ENCODE peak calls at places on chromosomes 4 and X, in seven cellular contexts. K is psoas muscle, R is GM23338, S is neural progenitor cell, U is iPS DF 6.9, H is small intestine, G is left lung. Y is an unnamed sample.

GRCh38 chr4:114383721-114384120 is 214.9 kb upstream of the UGT8 start:
- DNase-seq in R (no peak), S (no peak), G (no peak), H (no peak), K (no peak), U (no peak), Y (no peak)

GRCh38 chrX:2243913-2244460 is 256.8 kb downstream of the DHRSX start:
- DNase-seq in G (no peak), S (no peak), K (no peak), R (no peak), H (peak; percentile 28), U (no peak), Y (no peak)

GRCh38 chr4:165779950-165780670 is 92.9 kb upstream of the TLL1 start:
- DNase-seq in K (no peak), U (no peak), H (no peak), R (no peak), S (no peak), G (no peak), Y (no peak)

GRCh38 chr4:82715731-82716617 is 82.6 kb downstream of the SCD5 start:
- DNase-seq in S (no peak), G (no peak), U (no peak), K (no peak), R (no peak), H (no peak), Y (no peak)

GRCh38 chr4:123587983-123588494 is 191.4 kb downstream of the SPRY1 start:
- DNase-seq in R (no peak), S (no peak), H (peak; percentile 92), G (no peak), U (no peak), K (peak; percentile 63), Y (no peak)

GRCh38 chrX:77446029-77446585 is 1.1 kb upstream of the FGF16 start:
- DNase-seq in S (peak; percentile 48), R (peak; percentile 54), G (peak; percentile 37), U (no peak), H (peak; percentile 11), K (peak; percentile 53), Y (peak; percentile 14)

GRCh38 chr4:83782591-83782990 is 246.7 kb downstream of the GPAT3 start:
- DNase-seq in K (no peak), S (no peak), G (no peak), H (no peak), R (no peak), U (no peak), Y (no peak)

GRCh38 chr4:13329963-13330362 is 154.2 kb downstream of the RAB28 start:
- DNase-seq in H (peak; percentile 11), K (no peak), U (no peak), S (no peak), G (no peak), R (no peak), Y (no peak)

GRCh38 chr4:181911420-181911819 is 331.8 kb upstream of the TENM3 start:
- DNase-seq in K (no peak), R (no peak), S (no peak), G (no peak), H (no peak), U (no peak), Y (no peak)

GRCh38 chr4:38788327-38788726 is 5.5 kb upstream of the TLR10 start:
- DNase-seq in S (no peak), R (no peak), U (no peak), K (no peak), H (no peak), G (no peak), Y (no peak)

GRCh38 chrX:31658360-31658759 is 586.5 kb upstream of the FTHL17 start:
- DNase-seq in K (no peak), R (peak; percentile 24), G (no peak), S (no peak), H (peak; percentile 21), U (no peak), Y (no peak)

GRCh38 chr4:26003072-26003471 is 89.1 kb downstream of the SMIM20 start:
- DNase-seq in S (no peak), K (no peak), R (no peak), U (no peak), G (no peak), H (no peak), Y (no peak)

GRCh38 chrX:15173411-15173810 is 96.5 kb downstream of the ASB9 start:
- DNase-seq in R (no peak), H (no peak), U (no peak), S (no peak), G (no peak), K (no peak), Y (no peak)

GRCh38 chrX:155747520-155747919 is 133.6 kb upstream of the VAMP7 start:
- DNase-seq in R (no peak), H (peak; percentile 83), S (no peak), G (no peak), K (peak; percentile 46), U (no peak), Y (peak; percentile 25)

GRCh38 chr4:41600243-41600642 is 62.3 kb downstream of the LIMCH1 start:
- DNase-seq in S (no peak), H (no peak), K (no peak), U (no peak), G (no peak), R (no peak), Y (no peak)

GRCh38 chr4:86641516-86642090 is 47.5 kb downstream of the PTPN13 start:
- DNase-seq in U (no peak), R (no peak), G (no peak), S (no peak), H (no peak), K (no peak), Y (no peak)

GRCh38 chr4:58776627-58777026 is 1666.4 kb upstream of the IGFBP7 start:
- DNase-seq in K (no peak), S (no peak), H (no peak), U (no peak), G (no peak), R (no peak), Y (no peak)

GRCh38 chr4:159355456-159355855 is 252.6 kb downstream of the RAPGEF2 start:
- DNase-seq in K (no peak), H (no peak), R (no peak), U (no peak), G (no peak), S (no peak), Y (no peak)

DNA sequence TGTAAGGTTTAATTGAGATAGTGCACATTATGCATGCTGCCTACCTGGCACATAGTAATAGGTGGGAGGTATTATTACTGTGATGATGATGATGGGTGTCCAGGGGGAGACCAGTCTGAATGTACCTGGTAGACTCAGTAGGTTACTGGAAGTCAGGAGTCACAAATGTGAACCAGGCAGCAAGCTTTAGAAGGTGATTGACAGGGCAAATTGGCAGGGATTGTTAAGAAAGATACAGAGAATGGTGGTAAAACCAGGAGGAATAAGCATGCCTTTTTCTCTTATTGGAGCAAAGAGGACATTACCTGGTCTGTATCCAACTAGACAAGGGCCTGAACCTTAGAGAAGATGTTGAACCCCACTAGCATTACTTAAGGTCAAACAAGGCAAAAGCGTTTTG is 108.1 kb downstream of the ANXA3 start:
- DNase-seq in U (no peak), R (no peak), S (no peak), H (no peak), G (no peak), K (no peak), Y (no peak)
- H3K4me1 ChIP-seq in U (no peaks in the 10 kb centered on the region), R (peaks cover 18% of the 10 kb centered on the region), S (peaks cover 18% of the 10 kb centered on the region), H (peaks cover 3% of the 10 kb centered on the region), G (peaks cover 24% of the 10 kb centered on the region), K (peaks cover 3% of the 10 kb centered on the region), Y (peaks cover 51% of the 10 kb centered on the region)

GRCh38 chr4:111268769-111269414 is 646.0 kb upstream of the PITX2 start:
- DNase-seq in S (no peak), R (no peak), U (no peak), K (no peak), G (no peak), H (no peak), Y (no peak)
- H3K4me1 ChIP-seq in S (no peaks in the 10 kb centered on the region), R (peaks cover 12% of the 10 kb centered on the region), U (peaks cover under 1% of the 10 kb centered on the region), K (peaks cover 5% of the 10 kb centered on the region), G (no peaks in the 10 kb centered on the region), H (no peaks in the 10 kb centered on the region), Y (peaks cover 20% of the 10 kb centered on the region)

GRCh38 chr4:168769416-168769815 is 240.6 kb downstream of the CBR4 start:
- DNase-seq in S (no peak), H (no peak), U (no peak), G (no peak), R (no peak), K (no peak), Y (no peak)

GRCh38 chr4:168765726-168766125 is 244.3 kb downstream of the CBR4 start:
- DNase-seq in G (no peak), H (peak; percentile 90), K (no peak), R (no peak), U (no peak), S (no peak), Y (peak; percentile 46)

GRCh38 chr4:168765322-168765721 is 244.7 kb downstream of the CBR4 start:
- DNase-seq in G (no peak), H (no peak), R (no peak), U (no peak), K (no peak), S (no peak), Y (no peak)

GRCh38 chr4:168769857-168770256 is 240.2 kb downstream of the CBR4 start:
- DNase-seq in U (no peak), S (no peak), H (no peak), R (no peak), K (no peak), G (no peak), Y (no peak)

GRCh38 chr4:168766537-168767316 is 243.3 kb downstream of the CBR4 start:
- DNase-seq in R (no peak), U (no peak), G (no peak), K (no peak), H (peak; percentile 71), S (no peak), Y (no peak)
- H3K4me1 ChIP-seq in R (no peaks in the 10 kb centered on the region), U (no peaks in the 10 kb centered on the region), G (no peaks in the 10 kb centered on the region), K (peaks cover 10% of the 10 kb centered on the region), H (peaks cover 12% of the 10 kb centered on the region), S (no peaks in the 10 kb centered on the region), Y (peaks cover 65% of the 10 kb centered on the region)

GRCh38 chr4:140046573-140046972 is 107.4 kb downstream of the MAML3 start:
- DNase-seq in R (peak; percentile 79), H (no peak), G (no peak), U (no peak), S (peak; percentile 60), K (no peak), Y (no peak)
- H3K4me1 ChIP-seq in R (peaks cover 41% of the 10 kb centered on the region), H (peaks cover 6% of the 10 kb centered on the region), G (peaks cover 6% of the 10 kb centered on the region), U (peaks cover 2% of the 10 kb centered on the region), S (peaks cover 52% of the 10 kb centered on the region), K (peaks cover 47% of the 10 kb centered on the region), Y (peaks cover 44% of the 10 kb centered on the region)

DNA sequence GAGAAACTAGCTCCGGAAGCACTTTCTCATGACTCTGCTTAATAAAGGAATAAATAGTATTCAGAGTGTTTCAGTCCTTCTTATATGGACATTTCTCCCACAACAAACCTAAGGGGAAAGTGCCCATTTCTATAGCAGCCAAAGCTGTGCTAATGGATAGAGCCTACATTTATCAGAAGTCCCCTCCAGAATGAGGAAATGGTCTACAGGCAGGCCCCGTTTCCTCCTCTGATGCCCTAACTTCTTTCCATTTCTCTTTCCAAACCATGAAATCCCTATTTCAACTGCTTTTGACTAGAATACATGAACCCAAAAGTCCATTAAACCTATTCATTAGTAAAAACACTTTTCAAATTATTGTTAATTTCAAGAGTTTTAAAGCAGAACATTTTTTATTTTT is 4.5 kb downstream of the ACSL1 start:
- DNase-seq in R (no peak), S (no peak), G (no peak), H (no peak), K (no peak), U (no peak), Y (no peak)
- H3K4me1 ChIP-seq in R (no peaks in the 10 kb centered on the region), S (peaks cover 3% of the 10 kb centered on the region), G (no peaks in the 10 kb centered on the region), H (peaks cover 3% of the 10 kb centered on the region), K (peaks cover 64% of the 10 kb centered on the region), U (peaks cover under 1% of the 10 kb centered on the region), Y (peaks cover 91% of the 10 kb centered on the region)